ENCODE peak calls at places on chromosomes 12 and 14, in eight cellular contexts. K is hepatocyte, F is PC-3, P is neural progenitor cell, G is GM23248, C is DND-41, J is astrocyte, X is GM23338. E is an unnamed sample. For H4K20me1, the result is how much of the 10 kb centered on the place peaks cover.

GRCh38 chr14:74018029-74018703 is 922 bp downstream of the ENTPD5 start:
- DNase-seq in K (no peak), F (peak), P (no peak), G (peak), C (peak), J (peak), X (no peak), E (peak)

GRCh38 chr12:115191342-115191741 is 507.4 kb upstream of the TBX3 start:
- DNase-seq in K (no peak), F (no peak), P (no peak), G (peak), C (no peak), J (no peak), X (no peak), E (no peak)

GRCh38 chr14:50944647-50945413 is 547 bp upstream of the PYGL start:
- DNase-seq in K (peak), F (peak), P (no peak), G (peak), C (no peak), J (peak), X (no peak), E (no peak)

GRCh38 chr14:103880334-103880985 is 33.1 kb upstream of the PPP1R13B start:
- DNase-seq in K (peak), F (peak), P (peak), G (peak), C (peak), J (peak), X (no peak), E (no peak)

GRCh38 chr12:102120886-102121285 is 903 bp downstream of the PARPBP start:
- DNase-seq in K (peak), F (peak), P (peak), G (peak), C (peak), J (peak), X (peak), E (no peak)

GRCh38 chr14:63962896-63963295 is 110.1 kb downstream of the SYNE2 start:
- DNase-seq in K (no peak), F (no peak), P (no peak), G (no peak), C (no peak), J (no peak), X (no peak), E (no peak)

GRCh38 chr14:90664911-90665695 is 151.1 kb downstream of the TTC7B start:
- DNase-seq in K (no peak), F (no peak), P (no peak), G (no peak), C (no peak), J (no peak), X (no peak), E (no peak)

GRCh38 chr14:51479584-51480305 is 172.0 kb upstream of the FRMD6 start:
- DNase-seq in K (peak), F (peak), P (no peak), G (peak), C (no peak), J (peak), X (no peak), E (no peak)

GRCh38 chr14:77086017-77086727 is 11.9 kb upstream of the CIPC start:
- DNase-seq in K (peak), F (peak), P (peak), G (peak), C (no peak), J (peak), X (peak), E (no peak)

GRCh38 chr12:66636771-66637170 is 42.1 kb downstream of the GRIP1 start:
- DNase-seq in K (peak), F (no peak), P (peak), G (no peak), C (no peak), J (no peak), X (no peak), E (no peak)

GRCh38 chr14:103998027-103998426 is 55.7 kb upstream of the RD3L start:
- DNase-seq in K (no peak), F (no peak), P (no peak), G (no peak), C (no peak), J (no peak), X (no peak), E (no peak)

GRCh38 chr12:75481774-75482173 is 1.2 kb downstream of the GLIPR1 start:
- DNase-seq in K (no peak), F (no peak), P (no peak), G (peak), C (no peak), J (peak), X (no peak), E (no peak)

GRCh38 chr14:72692678-72693077 is 201.2 kb downstream of the DPF3 start:
- DNase-seq in K (peak), F (no peak), P (peak), G (no peak), C (no peak), J (no peak), X (peak), E (no peak)

GRCh38 chr12:95548539-95549391 is 2.5 kb downstream of the USP44 start:
- DNase-seq in K (peak), F (no peak), P (peak), G (peak), C (peak), J (no peak), X (peak), E (no peak)

GRCh38 chr12:98572010-98572409 is 21.5 kb upstream of the SLC25A3 start:
- DNase-seq in K (no peak), F (no peak), P (peak), G (no peak), C (no peak), J (no peak), X (peak), E (no peak)

GRCh38 chr14:101927859-101928258 is 36.5 kb upstream of the DYNC1H1 start:
- DNase-seq in K (peak), F (no peak), P (no peak), G (peak), C (no peak), J (peak), X (no peak), E (no peak)

GRCh38 chr14:20350280-20350679 is 6.8 kb downstream of the PARP2 start:
- DNase-seq in K (no peak), F (peak), P (no peak), G (peak), C (no peak), J (no peak), X (no peak), E (no peak)

GRCh38 chr14:67514650-67515385 is 18.3 kb upstream of the PLEKHH1 start:
- DNase-seq in K (peak), F (peak), P (peak), G (peak), C (peak), J (peak), X (peak), E (no peak)

GRCh38 chr12:31589896-31590729 is 823 bp downstream of the DENND5B start:
- DNase-seq in K (peak), F (peak), P (peak), G (peak), C (peak), J (peak), X (peak), E (no peak)

GRCh38 chr12:96239711-96240234 is 45.6 kb downstream of the ELK3 start:
- DNase-seq in K (peak), F (no peak), P (no peak), G (peak), C (no peak), J (no peak), X (no peak), E (no peak)

GRCh38 chr14:86646688-86647687 is 1117.0 kb downstream of the FLRT2 start:
- DNase-seq in K (no peak), F (peak), P (no peak), G (peak), C (peak), J (peak), X (peak), E (no peak)

GRCh38 chr12:52058631-52059324 is 7.5 kb downstream of the NR4A1 start:
- DNase-seq in K (peak), F (no peak), P (no peak), G (no peak), C (no peak), J (no peak), X (no peak), E (no peak)

GRCh38 chr14:51862171-51862838 is 1.9 kb downstream of the GNG2 start:
- DNase-seq in K (no peak), F (no peak), P (no peak), G (peak), C (peak), J (no peak), X (no peak), E (no peak)

GRCh38 chr14:102086972-102087761 is at the start of gene HSP90AA1:
- DNase-seq in K (peak), F (peak), P (peak), G (peak), C (peak), J (peak), X (peak), E (no peak)

GRCh38 chr12:123288751-123289346 is 17.2 kb upstream of the CDK2AP1 start:
- DNase-seq in K (no peak), F (no peak), P (no peak), G (no peak), C (no peak), J (no peak), X (no peak), E (no peak)

GRCh38 chr12:17151917-17152316 is 546.0 kb upstream of the LMO3 start:
- DNase-seq in K (peak), F (no peak), P (no peak), G (no peak), C (no peak), J (no peak), X (no peak), E (no peak)

GRCh38 chr14:104101651-104102281 is 16.3 kb downstream of the ASPG start:
- DNase-seq in K (no peak), F (no peak), P (no peak), G (no peak), C (no peak), J (no peak), X (no peak), E (no peak)

GRCh38 chr12:48998497-48999353 is 450 bp downstream of the DDN start:
- DNase-seq in K (peak), F (peak), P (peak), G (peak), C (no peak), J (no peak), X (peak), E (no peak)
- TF ChIP-seq EZH2 in K (no peak), F (no peak), P (peak), G (no peak), C (no peak), J (no peak), X (peak), E (no peak)

GRCh38 chr14:61703342-61704129 is 8.2 kb downstream of the HIF1A start:
- DNase-seq in K (no peak), F (no peak), P (no peak), G (peak), C (no peak), J (no peak), X (no peak), E (no peak)
- H4K20me1 ChIP-seq in K (half or more), F (half or more), P (half or more), G (half or more), C (half or more), J (half or more), X (half or more), E (under half)

GRCh38 chr12:81758421-81759214 is 532 bp downstream of the PPFIA2 start:
- DNase-seq in K (peak), F (no peak), P (peak), G (peak), C (no peak), J (peak), X (peak), E (no peak)
- TF ChIP-seq EZH2 in K (no peak), F (no peak), P (no peak), G (no peak), C (no peak), J (no peak), X (no peak), E (peak)

GRCh38 chr14:56135668-56136067 is 17.5 kb downstream of the PELI2 start:
- DNase-seq in K (no peak), F (no peak), P (no peak), G (no peak), C (no peak), J (no peak), X (no peak), E (no peak)

GRCh38 chr14:56135001-56135400 is 16.8 kb downstream of the PELI2 start:
- DNase-seq in K (no peak), F (no peak), P (no peak), G (peak), C (no peak), J (no peak), X (no peak), E (no peak)

GRCh38 chr14:56138987-56139386 is 20.8 kb downstream of the PELI2 start:
- DNase-seq in K (no peak), F (no peak), P (peak), G (no peak), C (no peak), J (no peak), X (peak), E (no peak)

GRCh38 chr14:56137842-56138241 is 19.6 kb downstream of the PELI2 start:
- DNase-seq in K (no peak), F (no peak), P (peak), G (no peak), C (no peak), J (no peak), X (peak), E (no peak)

DNA sequence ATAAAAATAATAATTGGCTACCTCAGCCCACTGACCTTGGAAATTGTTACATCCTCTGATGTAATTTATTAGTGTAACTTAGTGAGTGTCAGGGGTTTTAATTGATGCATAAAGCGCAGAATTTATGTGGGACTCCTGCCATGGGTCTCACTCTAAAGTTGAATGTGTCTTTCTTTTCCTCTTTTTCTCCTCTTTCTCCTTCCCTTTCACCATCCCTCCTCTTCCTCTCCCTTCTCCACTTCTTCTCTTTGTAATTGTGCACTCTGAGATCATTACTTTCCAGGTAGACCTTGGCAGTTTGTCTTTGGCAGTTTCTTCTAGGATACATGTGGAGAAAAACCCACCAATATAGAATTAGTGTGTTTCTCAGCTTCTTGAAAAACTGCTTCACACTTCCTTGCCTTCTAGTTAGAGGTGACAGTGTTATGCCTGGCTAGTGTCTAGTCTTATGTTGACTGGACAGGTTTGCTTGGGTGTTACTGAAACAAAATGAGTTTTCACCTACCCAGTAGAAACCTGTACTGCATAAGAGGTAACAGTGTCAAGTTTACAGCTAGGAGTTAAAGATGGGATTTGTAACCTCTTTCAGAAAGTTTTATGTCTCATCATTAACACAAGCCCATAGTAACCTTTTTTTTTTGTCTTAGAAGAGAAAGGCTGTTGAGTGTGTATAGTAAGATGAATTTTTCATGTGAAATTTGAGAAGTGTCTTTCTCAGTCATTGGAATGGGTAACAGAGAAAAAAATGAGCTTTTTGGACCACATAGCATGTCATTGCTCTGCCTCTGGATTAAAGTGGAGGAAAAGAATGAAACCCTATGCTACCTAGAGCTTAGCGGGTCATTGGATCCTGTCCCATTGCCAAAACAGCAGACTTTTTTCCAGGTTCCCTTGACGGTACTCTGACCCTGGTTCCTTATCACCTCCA is 18.6 kb downstream of the PELI2 start:
- DNase-seq in K (no peak), F (no peak), P (no peak), G (no peak), C (no peak), J (no peak), X (no peak), E (no peak)
- H4K20me1 ChIP-seq in K (under half), F (under half), P (half or more), G (under half), C (half or more), J (under half), X (under half), E (under half)

GRCh38 chr14:26204954-26205479 is 392.8 kb downstream of the NOVA1 start:
- DNase-seq in K (peak), F (no peak), P (peak), G (peak), C (no peak), J (no peak), X (peak), E (no peak)
- TF ChIP-seq EZH2 in K (peak), F (no peak), P (no peak), G (no peak), C (no peak), J (no peak), X (no peak), E (peak)

DNA sequence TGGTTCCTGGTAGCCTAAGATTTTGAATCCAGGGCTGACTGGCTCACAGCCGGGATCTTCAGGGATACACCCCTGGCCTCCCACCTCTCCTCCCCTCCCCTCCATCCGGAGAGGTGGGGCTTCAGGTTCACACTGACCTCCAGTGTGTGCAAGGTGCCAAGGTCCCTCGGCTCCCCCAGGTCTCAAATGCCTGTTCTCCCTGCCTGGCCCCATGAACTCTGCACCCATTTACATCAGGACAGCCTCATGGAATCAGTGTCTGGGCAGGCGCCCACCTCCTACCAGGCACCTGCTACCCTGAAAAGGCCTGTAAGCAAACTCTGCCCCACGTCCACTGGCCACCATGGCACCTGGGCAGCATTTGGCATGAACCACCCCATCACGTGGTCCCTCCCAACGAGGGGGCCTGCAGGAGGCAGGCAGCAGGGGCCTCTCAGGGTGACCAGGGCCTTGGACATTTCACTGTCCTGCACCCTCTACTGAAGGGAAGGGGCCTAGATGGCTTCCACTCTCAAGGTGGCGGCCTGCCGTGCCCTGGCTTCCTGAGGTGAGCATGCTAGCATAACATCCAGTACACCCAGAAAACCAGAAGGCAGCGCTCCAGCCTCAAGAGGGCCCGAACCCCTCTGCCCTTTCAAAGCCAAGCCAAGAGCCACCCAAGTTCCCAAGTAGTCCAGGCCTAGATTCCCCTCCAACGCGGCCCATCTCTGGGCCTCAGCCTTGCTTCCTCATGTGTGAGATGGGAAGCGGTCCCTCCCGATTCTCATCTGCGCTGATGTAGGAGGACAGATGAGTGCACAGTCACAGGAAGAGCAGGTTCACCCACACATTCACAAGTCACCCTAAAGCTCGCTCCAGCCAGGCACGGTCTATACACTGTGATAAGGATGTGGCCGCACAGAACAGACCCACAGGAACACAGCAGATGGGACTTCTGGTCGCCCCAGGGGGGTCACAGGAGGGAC is 37.3 kb downstream of the CCDC85C start:
- DNase-seq in K (no peak), F (no peak), P (no peak), G (no peak), C (no peak), J (no peak), X (no peak), E (no peak)
- H4K20me1 ChIP-seq in K (under half), F (under half), P (half or more), G (under half), C (half or more), J (half or more), X (under half), E (under half)

GRCh38 chr12:53752192-53752601 is 418 bp upstream of the CISTR start:
- DNase-seq in K (no peak), F (no peak), P (no peak), G (no peak), C (no peak), J (no peak), X (no peak), E (no peak)
- TF ChIP-seq EZH2 in K (peak), F (no peak), P (peak), G (no peak), C (no peak), J (peak), X (no peak), E (peak)

DNA sequence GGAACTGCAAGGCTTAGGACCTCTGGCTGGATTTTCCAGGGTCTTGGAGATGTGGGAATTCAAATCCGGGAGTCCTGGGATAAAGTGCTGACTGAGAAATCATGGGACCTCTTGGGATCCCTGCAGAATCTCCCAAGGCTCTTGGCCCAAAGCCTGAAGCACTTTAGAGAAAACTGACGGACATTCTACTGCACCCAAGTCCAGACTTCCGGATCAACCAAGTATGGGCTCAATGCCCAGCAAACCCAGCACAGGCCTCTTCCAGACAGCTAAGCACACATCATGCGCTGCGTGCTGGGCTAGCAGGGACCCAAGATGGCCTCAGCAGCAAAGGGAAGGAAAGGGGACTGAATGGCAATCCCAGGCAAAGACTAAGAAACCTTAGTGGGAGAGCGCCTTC is 85.0 kb downstream of the ACTN1 start:
- DNase-seq in K (no peak), F (no peak), P (no peak), G (no peak), C (no peak), J (peak), X (no peak), E (no peak)
- H4K20me1 ChIP-seq in K (under half), F (under half), P (under half), G (under half), C (under half), J (half or more), X (under half), E (under half)

GRCh38 chr12:111033281-111034147 is 113.1 kb upstream of the MYL2 start:
- DNase-seq in K (peak), F (no peak), P (peak), G (no peak), C (no peak), J (no peak), X (peak), E (no peak)
- TF ChIP-seq EZH2 in K (peak), F (peak), P (no peak), G (peak), C (no peak), J (peak), X (no peak), E (peak)